ENCODE peak calls at places on chromosome 2, in six cellular contexts. V is DND-41, S is fibroblast of lung, G is left cardiac atrium, A is amniotic stem cell, U is AG10803. X is an unnamed sample.

GRCh38 chr2:222756951-222757645 is 85.6 kb downstream of the MOGAT1 start:
- DNase-seq in V (no peak), S (peak), G (no peak), A (peak), U (peak), X (no peak)

GRCh38 chr2:117979911-117980341 is 33.9 kb downstream of the CCDC93 start:
- DNase-seq in V (no peak), S (no peak), G (no peak), A (no peak), U (no peak), X (no peak)

GRCh38 chr2:138093455-138093854 is 129.2 kb downstream of the HNMT start:
- DNase-seq in V (no peak), S (no peak), G (no peak), A (no peak), U (no peak), X (no peak)

GRCh38 chr2:176079285-176079830 is 4.4 kb downstream of the EVX2 start:
- DNase-seq in V (no peak), S (no peak), G (no peak), A (no peak), U (no peak), X (no peak)

GRCh38 chr2:128424806-128425205 is 106.1 kb upstream of the HS6ST1 start:
- DNase-seq in V (no peak), S (no peak), G (no peak), A (no peak), U (peak), X (no peak)

GRCh38 chr2:110771549-110772382 is 39.4 kb downstream of the ACOXL start:
- DNase-seq in V (no peak), S (no peak), G (no peak), A (no peak), U (no peak), X (no peak)

GRCh38 chr2:217459675-217460405 is 543.0 kb downstream of the TNS1 start:
- DNase-seq in V (no peak), S (no peak), G (no peak), A (no peak), U (peak), X (no peak)

GRCh38 chr2:222208010-222208690 is 90.6 kb downstream of the PAX3 start:
- DNase-seq in V (no peak), S (no peak), G (no peak), A (no peak), U (peak), X (no peak)

GRCh38 chr2:46146866-46147502 is 150.2 kb upstream of the EPAS1 start:
- DNase-seq in V (no peak), S (no peak), G (no peak), A (no peak), U (no peak), X (no peak)